ENCODE peak calls at places on chromosomes 3 and 15, in eight cellular contexts. V, J, K, H, T, L, Y and G are unnamed samples.

GRCh38 chr3:153706706-153707105 is 414.5 kb upstream of the ARHGEF26 start:
- DNase-seq in V (no peak), T (no peak), L (no peak), H (no peak), J (no peak), Y (no peak), K (no peak), G (no peak)

GRCh38 chr15:27743078-27743477 is 356.0 kb downstream of the OCA2 start:
- DNase-seq in H (no peak), T (peak; percentile 38), J (no peak), L (no peak), V (no peak), Y (peak; percentile 37), K (no peak), G (no peak)

GRCh38 chr15:97867870-97868269 is 92.6 kb upstream of the ARRDC4 start:
- DNase-seq in V (no peak), K (no peak), J (no peak), H (no peak), T (no peak), Y (no peak), L (no peak), G (no peak)

GRCh38 chr3:142909282-142909681 is 20.4 kb upstream of the PCOLCE2 start:
- DNase-seq in V (no peak), L (no peak), J (no peak), K (no peak), T (no peak), H (no peak), Y (no peak), G (no peak)

GRCh38 chr3:16302082-16302631 is 37.1 kb downstream of the OXNAD1 start:
- DNase-seq in V (no peak), J (no peak), K (no peak), L (no peak), Y (no peak), T (no peak), H (no peak), G (no peak)

GRCh38 chr3:42689421-42690014 is 4.2 kb downstream of the KLHL40 start:
- DNase-seq in L (no peak), Y (no peak), V (no peak), J (no peak), K (no peak), T (no peak), H (no peak), G (no peak)

GRCh38 chr3:112333002-112333385 is at the start of gene CD200:
- DNase-seq in H (peak; percentile 85), T (peak; percentile 79), J (no peak), K (no peak), V (peak; percentile 16), L (no peak), Y (no peak), G (no peak)

GRCh38 chr3:53238051-53238850 is 17.6 kb downstream of the TKT start:
- DNase-seq in J (peak; percentile 80), V (peak; percentile 97), Y (no peak), K (peak; percentile 97), H (no peak), T (no peak), L (no peak), G (no peak)

GRCh38 chr15:67043939-67044771 is 21.2 kb upstream of the SMAD3 start:
- DNase-seq in Y (peak; percentile 53), J (peak; percentile 84), K (peak; percentile 89), L (no peak), H (peak; percentile 54), V (peak; percentile 88), T (no peak), G (no peak)

GRCh38 chr3:115551091-115551490 is 72.2 kb upstream of the GAP43 start:
- DNase-seq in J (no peak), L (no peak), Y (no peak), K (no peak), H (no peak), V (no peak), T (peak; percentile 42), G (no peak)

GRCh38 chr3:172808969-172809546 is 58.5 kb downstream of the ECT2 start:
- DNase-seq in H (no peak), K (peak; percentile 40), Y (no peak), V (peak; percentile 61), L (no peak), T (no peak), J (peak; percentile 7), G (peak; percentile 47)

GRCh38 chr3:11201246-11202024 is 47.1 kb downstream of the HRH1 start:
- DNase-seq in Y (no peak), L (no peak), K (peak; percentile 44), V (no peak), J (peak; percentile 28), H (no peak), T (no peak), G (no peak)

GRCh38 chr3:153099131-153099530 is 62.9 kb upstream of the RAP2B start:
- DNase-seq in Y (no peak), H (no peak), V (no peak), L (no peak), J (no peak), T (no peak), K (no peak), G (no peak)

GRCh38 chr15:61994216-61994615 is 66.0 kb downstream of the VPS13C start:
- DNase-seq in J (no peak), T (no peak), L (no peak), H (no peak), Y (no peak), V (peak; percentile 86), K (no peak), G (no peak)

GRCh38 chr3:5520237-5520636 is 332.7 kb downstream of the EDEM1 start:
- DNase-seq in V (no peak), H (no peak), K (peak; percentile 27), Y (no peak), T (no peak), L (no peak), J (no peak), G (peak; percentile 83)

GRCh38 chr3:37477713-37478487 is 303.5 kb upstream of the LRRFIP2 start:
- DNase-seq in L (no peak), J (no peak), H (peak; percentile 17), V (no peak), K (no peak), T (no peak), Y (no peak), G (no peak)

GRCh38 chr3:69458798-69459197 is 72.9 kb upstream of the FRMD4B start:
- DNase-seq in T (no peak), L (no peak), Y (no peak), J (no peak), H (no peak), V (no peak), K (no peak), G (no peak)

GRCh38 chr3:103389356-103389755 is 954.5 kb downstream of the ZPLD1 start:
- DNase-seq in L (no peak), V (no peak), K (no peak), Y (no peak), H (no peak), J (no peak), T (no peak), G (no peak)

GRCh38 chr3:41202834-41203345 is 3.6 kb downstream of the CTNNB1 start:
- DNase-seq in V (peak; percentile 61), L (no peak), T (peak; percentile 49), K (peak; percentile 61), J (peak; percentile 43), Y (no peak), H (no peak), G (no peak)

DNA sequence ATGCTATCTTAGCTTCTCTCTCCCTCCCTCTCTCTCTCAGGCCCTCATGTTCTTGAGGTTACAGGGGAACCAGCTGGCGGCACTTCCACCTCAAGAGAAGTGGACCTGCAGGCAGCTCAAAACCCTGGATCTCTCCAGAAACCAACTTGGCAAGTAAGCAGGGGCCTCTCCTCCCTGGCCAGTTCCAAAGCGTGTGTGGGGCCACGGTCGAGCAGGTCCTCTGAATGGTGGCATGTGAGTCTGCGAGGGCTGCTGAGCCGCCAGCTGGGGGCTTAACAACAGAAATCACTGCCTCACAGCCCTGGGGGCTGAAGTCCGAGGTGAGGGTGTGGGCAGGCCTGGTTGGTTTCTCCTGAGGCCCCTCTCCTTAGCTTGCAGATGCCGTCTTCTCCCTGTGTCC is 95.1 kb downstream of the LRRK1 start:
- DNase-seq in H (no peak), V (no peak), J (no peak), L (no peak), K (no peak), Y (no peak), T (no peak), G (no peak)
- TF ChIP-seq USF2 in H (no peak), V (no peak), J (no peak), L (no peak), K (no peak), Y (no peak), T (no peak), G (no peak)

GRCh38 chr15:82045179-82045891 is 483 bp downstream of the MEX3B start:
- DNase-seq in V (peak; percentile 54), L (no peak), Y (peak; percentile 68), T (peak; percentile 45), K (peak; percentile 55), J (no peak), H (peak; percentile 45), G (peak; percentile 58)

GRCh38 chr15:82048809-82049208 is 3.0 kb upstream of the MEX3B start:
- DNase-seq in V (no peak), T (no peak), L (no peak), H (no peak), J (no peak), Y (no peak), K (no peak), G (no peak)

GRCh38 chr15:82046668-82047492 is 1.1 kb upstream of the MEX3B start:
- DNase-seq in J (peak; percentile 73), K (peak; percentile 95), V (peak; percentile 92), Y (peak; percentile 98), L (no peak), T (peak; percentile 97), H (peak; percentile 97), G (peak; percentile 98)

GRCh38 chr15:82045892-82046667 is at the start of gene MEX3B:
- DNase-seq in J (peak; percentile 83), K (peak; percentile 99), H (peak; percentile 93), V (peak; percentile 99), T (peak; percentile 92), L (peak; percentile 66), Y (peak; percentile 84), G (peak; percentile 98)

GRCh38 chr15:82047493-82048446 is 2.0 kb upstream of the MEX3B start:
- DNase-seq in T (no peak), J (no peak), H (peak; percentile 39), Y (no peak), V (peak; percentile 32), K (no peak), L (no peak), G (no peak)
- TF ChIP-seq USF2 in T (no peak), J (no peak), H (no peak), Y (no peak), V (no peak), K (no peak), L (no peak), G (no peak)

DNA sequence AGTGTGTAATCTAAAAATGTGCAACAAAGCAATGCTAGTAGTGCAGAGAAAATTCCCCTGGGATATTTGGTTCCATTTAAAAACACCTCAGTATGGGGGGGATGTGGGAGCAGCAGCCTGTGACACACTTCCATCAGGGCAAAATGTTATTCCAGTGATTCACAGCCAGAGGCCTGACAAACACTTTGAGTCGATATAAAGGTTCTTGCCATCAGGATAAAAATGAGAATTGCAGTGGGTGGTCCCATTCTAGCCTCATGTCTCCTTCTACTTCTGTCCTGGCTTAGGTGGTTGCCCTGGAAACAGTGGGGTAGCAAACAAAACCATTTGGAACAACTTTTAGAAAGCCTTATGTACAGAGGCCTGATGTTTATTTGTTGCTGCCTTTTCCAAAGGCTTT is 84.0 kb upstream of the ZNF280D start:
- DNase-seq in L (no peak), J (no peak), V (peak; percentile 65), T (no peak), H (no peak), Y (no peak), K (peak; percentile 23), G (no peak)
- TF ChIP-seq USF2 in L (no peak), J (no peak), V (no peak), T (no peak), H (no peak), Y (no peak), K (no peak), G (no peak)

GRCh38 chr3:155313916-155314315 is 20.4 kb upstream of the STRIT1 start:
- DNase-seq in V (no peak), K (no peak), T (no peak), H (no peak), L (no peak), J (no peak), Y (no peak), G (no peak)
- TF ChIP-seq USF2 in V (no peak), K (no peak), T (no peak), H (no peak), L (no peak), J (no peak), Y (no peak), G (no peak)